ENCODE peak calls at places on chromosome 15, in four cellular contexts. W is K562, K is A549, N is H1. O is an unnamed sample.
A peak's percentile ranks its signal among the peaks of the same experiment; 100 is the strongest.

GRCh38 chr15:50145451-50145872 is 26.4 kb upstream of the ATP8B4 start:
- DNase-seq in W (peak; percentile 69), K (peak; percentile 84), N (peak; percentile 7), O (peak; percentile 16)

GRCh38 chr15:67999320-68000100 is 54.6 kb upstream of the PIAS1 start:
- DNase-seq in W (no peak), K (peak; percentile 80), N (no peak), O (no peak)

GRCh38 chr15:101651753-101652097 is 456 bp downstream of the TM2D3 start:
- DNase-seq in W (no peak), K (no peak), N (no peak), O (no peak)

GRCh38 chr15:90686435-90687218 is 30.5 kb upstream of the BLM start:
- DNase-seq in W (no peak), K (no peak), N (no peak), O (peak; percentile 92)

GRCh38 chr15:41900526-41901380 is 6.9 kb upstream of the SPTBN5 start:
- DNase-seq in W (no peak), K (no peak), N (no peak), O (no peak)

GRCh38 chr15:40282870-40283614 is at the start of gene ANKRD63:
- DNase-seq in W (peak; percentile 80), K (no peak), N (no peak), O (no peak)

GRCh38 chr15:58951388-58952060 is 18.0 kb upstream of the SLTM start:
- DNase-seq in W (no peak), K (no peak), N (no peak), O (no peak)

GRCh38 chr15:100881573-100882336 is 2.1 kb downstream of the ALDH1A3 start:
- DNase-seq in W (no peak), K (no peak), N (no peak), O (no peak)

GRCh38 chr15:39077998-39078397 is 502.9 kb upstream of the THBS1 start:
- DNase-seq in W (no peak), K (no peak), N (no peak), O (no peak)

GRCh38 chr15:28786521-28786920 is 61.9 kb downstream of the GOLGA6L7 start:
- DNase-seq in W (no peak), K (no peak), N (no peak), O (no peak)

GRCh38 chr15:72136170-72137051 is 18.2 kb downstream of the SENP8 start:
- DNase-seq in W (no peak), K (no peak), N (no peak), O (no peak)

GRCh38 chr15:35605790-35606189 is 59.8 kb upstream of the DPH6 start:
- DNase-seq in W (no peak), K (no peak), N (no peak), O (no peak)

GRCh38 chr15:35606345-35606744 is 60.4 kb upstream of the DPH6 start:
- DNase-seq in W (no peak), K (no peak), N (no peak), O (no peak)

DNA sequence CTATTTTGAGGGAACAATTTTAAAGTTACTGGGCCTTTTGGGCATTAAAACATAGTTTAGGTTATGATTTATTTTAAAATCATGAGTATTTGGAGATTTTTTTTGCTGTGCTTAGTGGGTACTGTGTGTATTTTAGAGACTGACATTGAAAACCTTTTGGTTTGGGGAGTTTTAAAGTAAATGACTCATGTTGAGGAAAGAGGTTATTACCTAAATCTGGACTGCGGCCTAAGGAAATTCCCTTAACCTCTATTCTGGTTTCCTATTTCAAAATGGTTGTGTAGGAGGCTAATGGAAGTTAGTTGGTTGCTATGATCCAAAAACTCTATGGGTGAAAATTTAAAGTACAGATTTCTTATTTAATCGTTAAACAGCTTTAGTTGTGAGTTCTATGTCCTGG is 57.3 kb upstream of the DPH6 start:
- DNase-seq in W (no peak), K (no peak), N (no peak), O (peak; percentile 25)
- TF ChIP-seq HDAC2 in W (no peak), K (no peak), N (no peak), O (no peak)

DNA sequence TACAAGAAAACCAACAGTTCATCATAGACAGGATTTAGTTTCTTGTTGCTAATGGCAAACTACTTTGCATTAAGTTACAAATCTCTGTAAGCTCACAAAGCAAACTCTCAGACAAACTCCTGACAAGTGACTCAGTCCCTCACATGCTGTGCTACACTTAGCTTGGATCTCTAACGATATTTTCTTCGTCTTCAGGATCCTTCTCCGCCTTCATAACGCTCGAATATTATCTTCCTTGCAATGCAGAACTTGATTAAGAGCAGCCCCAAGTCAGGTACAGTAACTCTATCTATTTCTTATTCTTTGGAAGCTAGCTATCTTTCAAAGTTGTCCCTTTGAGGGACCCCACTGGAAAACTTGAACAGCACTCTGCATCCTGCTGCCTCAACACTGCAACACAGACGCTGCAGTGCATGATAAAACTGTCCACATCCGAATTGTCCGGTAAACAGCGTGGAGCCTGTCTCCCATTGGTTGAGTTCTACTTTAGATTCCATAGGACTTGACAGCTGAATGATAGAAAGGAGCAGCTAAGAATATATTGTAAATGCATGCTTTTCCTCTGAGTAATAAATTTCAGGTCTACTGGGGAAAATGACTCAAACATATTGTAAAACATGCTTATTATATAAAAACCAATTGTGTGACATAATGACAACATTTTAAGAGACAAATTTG is 61.3 kb downstream of the UACA start:
- DNase-seq in W (no peak), K (peak; percentile 50), N (no peak), O (no peak)
- TF ChIP-seq POLR2A in W (no peak), K (no peak), N (no peak), O (no peak)

GRCh38 chr15:35358824-35359223 is 187.1 kb downstream of the DPH6 start:
- DNase-seq in W (no peak), K (no peak), N (no peak), O (no peak)
- TF ChIP-seq HDAC2 in W (no peak), K (no peak), N (no peak), O (no peak)

DNA sequence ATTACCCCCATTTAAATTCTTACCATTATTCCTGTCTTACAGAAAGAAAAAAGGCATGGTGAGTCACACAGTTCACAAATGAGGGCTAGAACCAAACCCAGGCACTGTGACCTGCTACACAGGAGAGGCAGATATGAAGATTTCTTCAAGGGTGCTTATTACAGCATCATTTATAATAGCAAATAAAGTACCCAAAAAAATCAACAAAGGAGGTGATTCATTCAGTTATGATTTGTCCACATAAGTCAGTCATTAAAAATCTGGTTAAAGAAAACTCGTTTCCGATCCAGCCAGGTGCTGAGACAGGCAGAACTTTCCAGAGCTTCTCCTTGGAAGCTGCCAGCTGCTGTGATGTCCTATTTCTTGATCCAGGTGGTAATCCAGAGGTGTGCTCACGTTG is 7.5 kb upstream of the LOXL1 start:
- DNase-seq in W (no peak), K (no peak), N (no peak), O (no peak)
- TF ChIP-seq POLR2A in W (no peak), K (no peak), N (no peak), O (no peak)

GRCh38 chr15:30933293-30933692 is 29.6 kb downstream of the FAN1 start:
- DNase-seq in W (no peak), K (no peak), N (no peak), O (no peak)

GRCh38 chr15:30929982-30930381 is 26.3 kb downstream of the FAN1 start:
- DNase-seq in W (no peak), K (no peak), N (no peak), O (no peak)

GRCh38 chr15:30929064-30929669 is 25.5 kb downstream of the FAN1 start:
- DNase-seq in W (peak; percentile 14), K (no peak), N (no peak), O (no peak)

GRCh38 chr15:30928076-30928475 is 24.4 kb downstream of the FAN1 start:
- DNase-seq in W (no peak), K (no peak), N (no peak), O (no peak)

DNA sequence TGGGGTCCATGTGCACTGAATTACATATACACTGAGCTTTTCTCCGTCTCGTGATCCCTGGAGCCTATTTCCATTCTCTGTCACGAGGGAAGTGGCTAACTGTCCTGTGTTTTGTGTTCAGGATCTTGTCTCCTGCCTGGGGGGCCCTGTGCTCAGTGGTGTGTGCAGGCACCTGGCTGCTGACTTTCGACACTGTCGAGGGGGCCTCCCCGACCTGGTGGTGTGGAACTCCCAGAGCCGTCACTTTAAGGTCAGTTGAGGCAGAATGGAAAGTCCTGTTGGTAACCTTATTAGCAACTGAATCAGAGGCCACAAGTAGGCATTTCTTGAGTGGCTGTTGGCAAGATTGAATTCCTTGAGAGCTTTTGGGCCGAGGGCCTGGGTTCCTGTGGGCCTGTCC is 26.7 kb downstream of the FAN1 start:
- DNase-seq in W (no peak), K (no peak), N (no peak), O (no peak)
- TF ChIP-seq HDAC2 in W (no peak), K (no peak), N (no peak), O (no peak)

DNA sequence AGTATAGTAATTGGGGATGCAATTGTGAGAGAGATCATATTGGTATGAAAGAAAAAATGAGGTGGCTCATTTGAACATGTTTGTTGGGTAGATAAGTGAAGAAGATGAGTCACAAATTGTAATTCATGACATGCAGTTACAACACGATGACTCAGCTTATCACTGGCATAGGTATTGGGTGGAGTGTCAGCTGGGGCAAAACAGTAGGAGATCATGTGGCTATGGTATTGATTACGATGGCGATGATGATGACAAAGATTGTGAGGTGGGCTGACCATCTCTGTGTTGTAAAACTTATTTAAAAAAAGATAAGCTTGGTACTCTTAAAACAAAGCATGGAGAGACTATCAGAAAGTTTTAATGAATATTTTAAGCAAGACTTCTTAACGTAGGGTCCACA is 11.6 kb upstream of the DPH6 start:
- DNase-seq in W (peak; percentile 75), K (peak; percentile 48), N (no peak), O (no peak)
- TF ChIP-seq POLR2A in W (no peak), K (no peak), N (no peak), O (no peak)